ENCODE peak calls at places on chromosomes 1 and 21, in eight cellular contexts. One of them, this sample, is unnamed.

GRCh38 chr1:30700528-30701265 is 22.7 kb downstream of the MATN1 start:
- DNase-seq in stimulated activated CD4-positive, alpha-beta T cell treated with anti-CD3 and anti-CD28 coated beads, Interleukin-12 subunit alpha, Interleukin-12 subunit beta, amount 100 ng/mL, for 4 hours: no peak
- DNase-seq in brain microvascular endothelial cell: peak; percentile 67
- DNase-seq in SIG-M5: no peak
- DNase-seq in NCI-H774: no peak
- DNase-seq in activated T-cell treated with anti-CD3 and anti-CD28 coated beads, Interleukin-2, amount 50 U/mL, for 4 hours: no peak
- DNase-seq in cardiac septum: no peak
- DNase-seq in GM23338: no peak
- DNase-seq in this sample: no peak

GRCh38 chr1:159911668-159912067 is 11.7 kb upstream of the CFAP45 start:
- DNase-seq in activated T-cell treated with anti-CD3 and anti-CD28 coated beads, Interleukin-2, amount 50 U/mL, for 4 hours: no peak
- DNase-seq in GM23338: no peak
- DNase-seq in cardiac septum: no peak
- DNase-seq in stimulated activated CD4-positive, alpha-beta T cell treated with anti-CD3 and anti-CD28 coated beads, Interleukin-12 subunit alpha, Interleukin-12 subunit beta, amount 100 ng/mL, for 4 hours: no peak
- DNase-seq in brain microvascular endothelial cell: no peak
- DNase-seq in SIG-M5: no peak
- DNase-seq in NCI-H774: no peak
- DNase-seq in this sample: no peak

GRCh38 chr21:44737706-44738354 is 26.5 kb upstream of the TSPEAR start:
- DNase-seq in NCI-H774: no peak
- DNase-seq in GM23338: peak; percentile 72
- DNase-seq in brain microvascular endothelial cell: peak; percentile 6
- DNase-seq in activated T-cell treated with anti-CD3 and anti-CD28 coated beads, Interleukin-2, amount 50 U/mL, for 4 hours: no peak
- DNase-seq in cardiac septum: peak; percentile 63
- DNase-seq in SIG-M5: no peak
- DNase-seq in stimulated activated CD4-positive, alpha-beta T cell treated with anti-CD3 and anti-CD28 coated beads, Interleukin-12 subunit alpha, Interleukin-12 subunit beta, amount 100 ng/mL, for 4 hours: no peak
- DNase-seq in this sample: no peak

GRCh38 chr1:171743014-171743870 is 1.4 kb upstream of the VAMP4 start:
- DNase-seq in activated T-cell treated with anti-CD3 and anti-CD28 coated beads, Interleukin-2, amount 50 U/mL, for 4 hours: peak; percentile 9
- DNase-seq in NCI-H774: no peak
- DNase-seq in stimulated activated CD4-positive, alpha-beta T cell treated with anti-CD3 and anti-CD28 coated beads, Interleukin-12 subunit alpha, Interleukin-12 subunit beta, amount 100 ng/mL, for 4 hours: no peak
- DNase-seq in GM23338: no peak
- DNase-seq in SIG-M5: no peak
- DNase-seq in cardiac septum: no peak
- DNase-seq in brain microvascular endothelial cell: peak; percentile 63
- DNase-seq in this sample: no peak

GRCh38 chr21:25625036-25625435 is 14.0 kb upstream of the JAM2 start:
- DNase-seq in cardiac septum: no peak
- DNase-seq in stimulated activated CD4-positive, alpha-beta T cell treated with anti-CD3 and anti-CD28 coated beads, Interleukin-12 subunit alpha, Interleukin-12 subunit beta, amount 100 ng/mL, for 4 hours: no peak
- DNase-seq in brain microvascular endothelial cell: no peak
- DNase-seq in NCI-H774: no peak
- DNase-seq in GM23338: no peak
- DNase-seq in activated T-cell treated with anti-CD3 and anti-CD28 coated beads, Interleukin-2, amount 50 U/mL, for 4 hours: no peak
- DNase-seq in SIG-M5: no peak
- DNase-seq in this sample: no peak

GRCh38 chr1:7893529-7894180 is 40.8 kb upstream of the UTS2 start:
- DNase-seq in activated T-cell treated with anti-CD3 and anti-CD28 coated beads, Interleukin-2, amount 50 U/mL, for 4 hours: no peak
- DNase-seq in NCI-H774: no peak
- DNase-seq in cardiac septum: no peak
- DNase-seq in stimulated activated CD4-positive, alpha-beta T cell treated with anti-CD3 and anti-CD28 coated beads, Interleukin-12 subunit alpha, Interleukin-12 subunit beta, amount 100 ng/mL, for 4 hours: no peak
- DNase-seq in brain microvascular endothelial cell: peak; percentile 14
- DNase-seq in GM23338: no peak
- DNase-seq in SIG-M5: no peak
- DNase-seq in this sample: no peak

GRCh38 chr21:43775190-43775589 is 918 bp downstream of the CSTB start:
- DNase-seq in cardiac septum: no peak
- DNase-seq in stimulated activated CD4-positive, alpha-beta T cell treated with anti-CD3 and anti-CD28 coated beads, Interleukin-12 subunit alpha, Interleukin-12 subunit beta, amount 100 ng/mL, for 4 hours: no peak
- DNase-seq in activated T-cell treated with anti-CD3 and anti-CD28 coated beads, Interleukin-2, amount 50 U/mL, for 4 hours: no peak
- DNase-seq in SIG-M5: no peak
- DNase-seq in GM23338: no peak
- DNase-seq in NCI-H774: no peak
- DNase-seq in brain microvascular endothelial cell: no peak
- DNase-seq in this sample: no peak

GRCh38 chr1:223756806-223757700 is 44.7 kb downstream of the CAPN2 start:
- DNase-seq in stimulated activated CD4-positive, alpha-beta T cell treated with anti-CD3 and anti-CD28 coated beads, Interleukin-12 subunit alpha, Interleukin-12 subunit beta, amount 100 ng/mL, for 4 hours: no peak
- DNase-seq in cardiac septum: no peak
- DNase-seq in activated T-cell treated with anti-CD3 and anti-CD28 coated beads, Interleukin-2, amount 50 U/mL, for 4 hours: no peak
- DNase-seq in SIG-M5: no peak
- DNase-seq in NCI-H774: no peak
- DNase-seq in GM23338: no peak
- DNase-seq in brain microvascular endothelial cell: no peak
- DNase-seq in this sample: no peak

GRCh38 chr1:178362784-178363183 is 134.0 kb downstream of the CLEC20A start:
- DNase-seq in GM23338: no peak
- DNase-seq in stimulated activated CD4-positive, alpha-beta T cell treated with anti-CD3 and anti-CD28 coated beads, Interleukin-12 subunit alpha, Interleukin-12 subunit beta, amount 100 ng/mL, for 4 hours: no peak
- DNase-seq in brain microvascular endothelial cell: peak; percentile 20
- DNase-seq in NCI-H774: no peak
- DNase-seq in SIG-M5: no peak
- DNase-seq in activated T-cell treated with anti-CD3 and anti-CD28 coated beads, Interleukin-2, amount 50 U/mL, for 4 hours: no peak
- DNase-seq in cardiac septum: no peak
- DNase-seq in this sample: no peak

GRCh38 chr1:65924471-65924870 is 131.8 kb downstream of the PDE4B start:
- DNase-seq in SIG-M5: no peak
- DNase-seq in stimulated activated CD4-positive, alpha-beta T cell treated with anti-CD3 and anti-CD28 coated beads, Interleukin-12 subunit alpha, Interleukin-12 subunit beta, amount 100 ng/mL, for 4 hours: no peak
- DNase-seq in brain microvascular endothelial cell: peak; percentile 85
- DNase-seq in GM23338: no peak
- DNase-seq in activated T-cell treated with anti-CD3 and anti-CD28 coated beads, Interleukin-2, amount 50 U/mL, for 4 hours: no peak
- DNase-seq in cardiac septum: no peak
- DNase-seq in NCI-H774: no peak
- DNase-seq in this sample: no peak

GRCh38 chr21:44739316-44739715 is 27.9 kb upstream of the TSPEAR start:
- DNase-seq in NCI-H774: no peak
- DNase-seq in brain microvascular endothelial cell: no peak
- DNase-seq in cardiac septum: peak; percentile 55
- DNase-seq in stimulated activated CD4-positive, alpha-beta T cell treated with anti-CD3 and anti-CD28 coated beads, Interleukin-12 subunit alpha, Interleukin-12 subunit beta, amount 100 ng/mL, for 4 hours: no peak
- DNase-seq in GM23338: no peak
- DNase-seq in SIG-M5: no peak
- DNase-seq in activated T-cell treated with anti-CD3 and anti-CD28 coated beads, Interleukin-2, amount 50 U/mL, for 4 hours: no peak
- DNase-seq in this sample: no peak

GRCh38 chr1:150281221-150281757 is 1.1 kb upstream of the CIART start:
- DNase-seq in GM23338: peak; percentile 89
- DNase-seq in cardiac septum: no peak
- DNase-seq in stimulated activated CD4-positive, alpha-beta T cell treated with anti-CD3 and anti-CD28 coated beads, Interleukin-12 subunit alpha, Interleukin-12 subunit beta, amount 100 ng/mL, for 4 hours: peak; percentile 56
- DNase-seq in NCI-H774: peak; percentile 57
- DNase-seq in brain microvascular endothelial cell: peak; percentile 51
- DNase-seq in activated T-cell treated with anti-CD3 and anti-CD28 coated beads, Interleukin-2, amount 50 U/mL, for 4 hours: peak; percentile 60
- DNase-seq in SIG-M5: no peak
- DNase-seq in this sample: peak; percentile 48

GRCh38 chr1:10888791-10889627 is 92.6 kb upstream of the CASZ1 start:
- DNase-seq in cardiac septum: no peak
- DNase-seq in GM23338: peak; percentile 51
- DNase-seq in activated T-cell treated with anti-CD3 and anti-CD28 coated beads, Interleukin-2, amount 50 U/mL, for 4 hours: no peak
- DNase-seq in stimulated activated CD4-positive, alpha-beta T cell treated with anti-CD3 and anti-CD28 coated beads, Interleukin-12 subunit alpha, Interleukin-12 subunit beta, amount 100 ng/mL, for 4 hours: no peak
- DNase-seq in brain microvascular endothelial cell: no peak
- DNase-seq in SIG-M5: no peak
- DNase-seq in NCI-H774: no peak
- DNase-seq in this sample: no peak

GRCh38 chr1:151425103-151425502 is 25.7 kb downstream of the PSMB4 start:
- DNase-seq in stimulated activated CD4-positive, alpha-beta T cell treated with anti-CD3 and anti-CD28 coated beads, Interleukin-12 subunit alpha, Interleukin-12 subunit beta, amount 100 ng/mL, for 4 hours: no peak
- DNase-seq in GM23338: no peak
- DNase-seq in NCI-H774: no peak
- DNase-seq in cardiac septum: no peak
- DNase-seq in SIG-M5: no peak
- DNase-seq in brain microvascular endothelial cell: no peak
- DNase-seq in activated T-cell treated with anti-CD3 and anti-CD28 coated beads, Interleukin-2, amount 50 U/mL, for 4 hours: no peak
- DNase-seq in this sample: no peak

GRCh38 chr1:117860906-117861610 is 68.4 kb downstream of the GDAP2 start:
- DNase-seq in stimulated activated CD4-positive, alpha-beta T cell treated with anti-CD3 and anti-CD28 coated beads, Interleukin-12 subunit alpha, Interleukin-12 subunit beta, amount 100 ng/mL, for 4 hours: no peak
- DNase-seq in activated T-cell treated with anti-CD3 and anti-CD28 coated beads, Interleukin-2, amount 50 U/mL, for 4 hours: no peak
- DNase-seq in GM23338: no peak
- DNase-seq in brain microvascular endothelial cell: no peak
- DNase-seq in cardiac septum: no peak
- DNase-seq in SIG-M5: no peak
- DNase-seq in NCI-H774: no peak
- DNase-seq in this sample: no peak

GRCh38 chr1:145977486-145978476 is 13.3 kb downstream of the POLR3GL start:
- DNase-seq in stimulated activated CD4-positive, alpha-beta T cell treated with anti-CD3 and anti-CD28 coated beads, Interleukin-12 subunit alpha, Interleukin-12 subunit beta, amount 100 ng/mL, for 4 hours: peak; percentile 56
- DNase-seq in brain microvascular endothelial cell: peak; percentile 68
- DNase-seq in GM23338: peak; percentile 92
- DNase-seq in SIG-M5: peak; percentile 52
- DNase-seq in activated T-cell treated with anti-CD3 and anti-CD28 coated beads, Interleukin-2, amount 50 U/mL, for 4 hours: peak; percentile 66
- DNase-seq in NCI-H774: peak; percentile 72
- DNase-seq in cardiac septum: peak; percentile 88
- DNase-seq in this sample: peak; percentile 57

GRCh38 chr21:27329255-27329851 is 362.5 kb upstream of the ADAMTS5 start:
- DNase-seq in GM23338: no peak
- DNase-seq in SIG-M5: no peak
- DNase-seq in cardiac septum: no peak
- DNase-seq in NCI-H774: peak; percentile 42
- DNase-seq in brain microvascular endothelial cell: no peak
- DNase-seq in stimulated activated CD4-positive, alpha-beta T cell treated with anti-CD3 and anti-CD28 coated beads, Interleukin-12 subunit alpha, Interleukin-12 subunit beta, amount 100 ng/mL, for 4 hours: no peak
- DNase-seq in activated T-cell treated with anti-CD3 and anti-CD28 coated beads, Interleukin-2, amount 50 U/mL, for 4 hours: no peak
- DNase-seq in this sample: no peak

GRCh38 chr1:191953516-191953915 is 204.7 kb upstream of the RGS18 start:
- DNase-seq in cardiac septum: no peak
- DNase-seq in NCI-H774: no peak
- DNase-seq in SIG-M5: no peak
- DNase-seq in stimulated activated CD4-positive, alpha-beta T cell treated with anti-CD3 and anti-CD28 coated beads, Interleukin-12 subunit alpha, Interleukin-12 subunit beta, amount 100 ng/mL, for 4 hours: no peak
- DNase-seq in activated T-cell treated with anti-CD3 and anti-CD28 coated beads, Interleukin-2, amount 50 U/mL, for 4 hours: no peak
- DNase-seq in brain microvascular endothelial cell: no peak
- DNase-seq in GM23338: no peak
- DNase-seq in this sample: no peak

GRCh38 chr1:226690460-226690982 is 48.6 kb downstream of the ITPKB start:
- DNase-seq in GM23338: no peak
- DNase-seq in activated T-cell treated with anti-CD3 and anti-CD28 coated beads, Interleukin-2, amount 50 U/mL, for 4 hours: no peak
- DNase-seq in cardiac septum: no peak
- DNase-seq in brain microvascular endothelial cell: no peak
- DNase-seq in stimulated activated CD4-positive, alpha-beta T cell treated with anti-CD3 and anti-CD28 coated beads, Interleukin-12 subunit alpha, Interleukin-12 subunit beta, amount 100 ng/mL, for 4 hours: no peak
- DNase-seq in NCI-H774: peak; percentile 53
- DNase-seq in SIG-M5: no peak
- DNase-seq in this sample: no peak

GRCh38 chr1:20947409-20947808 is 160.3 kb upstream of the HP1BP3 start:
- DNase-seq in cardiac septum: no peak
- DNase-seq in SIG-M5: no peak
- DNase-seq in brain microvascular endothelial cell: no peak
- DNase-seq in GM23338: no peak
- DNase-seq in stimulated activated CD4-positive, alpha-beta T cell treated with anti-CD3 and anti-CD28 coated beads, Interleukin-12 subunit alpha, Interleukin-12 subunit beta, amount 100 ng/mL, for 4 hours: no peak
- DNase-seq in NCI-H774: no peak
- DNase-seq in activated T-cell treated with anti-CD3 and anti-CD28 coated beads, Interleukin-2, amount 50 U/mL, for 4 hours: no peak
- DNase-seq in this sample: no peak